ENCODE peak calls at places on chromosome X, in ten cellular contexts. One of them, this sample, is unnamed.

GRCh38 chrX:78024349-78025108 is 55.1 kb upstream of the PGAM4 start:
- DNase-seq in esophagus squamous epithelium: no peak
- DNase-seq in GM12891: peak
- DNase-seq in uterus: no peak
- DNase-seq in stomach: peak
- DNase-seq in tibial nerve: no peak
- DNase-seq in A549: peak
- DNase-seq in endothelial cell of umbilical vein: peak
- DNase-seq in body of pancreas: peak
- DNase-seq in adrenal gland: no peak
- DNase-seq in this sample: peak

GRCh38 chrX:113058634-113059033 is 218.0 kb upstream of the AMOT start:
- DNase-seq in GM12891: no peak
- DNase-seq in stomach: no peak
- DNase-seq in body of pancreas: no peak
- DNase-seq in esophagus squamous epithelium: no peak
- DNase-seq in endothelial cell of umbilical vein: no peak
- DNase-seq in adrenal gland: no peak
- DNase-seq in tibial nerve: no peak
- DNase-seq in uterus: no peak
- DNase-seq in A549: no peak
- DNase-seq in this sample: no peak

GRCh38 chrX:100494570-100494969 is 84.5 kb upstream of the PCDH19 start:
- DNase-seq in endothelial cell of umbilical vein: no peak
- DNase-seq in stomach: no peak
- DNase-seq in GM12891: no peak
- DNase-seq in body of pancreas: no peak
- DNase-seq in esophagus squamous epithelium: no peak
- DNase-seq in A549: no peak
- DNase-seq in uterus: no peak
- DNase-seq in tibial nerve: no peak
- DNase-seq in adrenal gland: no peak
- DNase-seq in this sample: no peak

GRCh38 chrX:119762718-119763117 is 4.3 kb downstream of the SOWAHD start:
- DNase-seq in GM12891: no peak
- DNase-seq in endothelial cell of umbilical vein: no peak
- DNase-seq in adrenal gland: no peak
- DNase-seq in tibial nerve: no peak
- DNase-seq in body of pancreas: no peak
- DNase-seq in A549: no peak
- DNase-seq in stomach: no peak
- DNase-seq in uterus: no peak
- DNase-seq in esophagus squamous epithelium: no peak
- DNase-seq in this sample: no peak

GRCh38 chrX:12819231-12819630 is 28.0 kb downstream of the PRPS2 start:
- DNase-seq in endothelial cell of umbilical vein: no peak
- DNase-seq in tibial nerve: no peak
- DNase-seq in stomach: no peak
- DNase-seq in esophagus squamous epithelium: no peak
- DNase-seq in GM12891: no peak
- DNase-seq in adrenal gland: no peak
- DNase-seq in uterus: no peak
- DNase-seq in A549: no peak
- DNase-seq in body of pancreas: no peak
- DNase-seq in this sample: no peak

GRCh38 chrX:97547873-97548578 is 664.3 kb downstream of the RPA4 start:
- DNase-seq in body of pancreas: no peak
- DNase-seq in tibial nerve: no peak
- DNase-seq in GM12891: no peak
- DNase-seq in A549: no peak
- DNase-seq in adrenal gland: no peak
- DNase-seq in esophagus squamous epithelium: no peak
- DNase-seq in uterus: no peak
- DNase-seq in endothelial cell of umbilical vein: peak
- DNase-seq in stomach: no peak
- DNase-seq in this sample: no peak

GRCh38 chrX:118520206-118520857 is 24.7 kb downstream of the DOCK11 start:
- DNase-seq in GM12891: no peak
- DNase-seq in esophagus squamous epithelium: no peak
- DNase-seq in A549: no peak
- DNase-seq in endothelial cell of umbilical vein: no peak
- DNase-seq in uterus: no peak
- DNase-seq in body of pancreas: no peak
- DNase-seq in adrenal gland: no peak
- DNase-seq in tibial nerve: no peak
- DNase-seq in stomach: no peak
- DNase-seq in this sample: no peak

GRCh38 chrX:69616520-69617203 is 749 bp downstream of the EDA start:
- DNase-seq in body of pancreas: peak
- DNase-seq in stomach: peak
- DNase-seq in esophagus squamous epithelium: no peak
- DNase-seq in GM12891: no peak
- DNase-seq in uterus: peak
- DNase-seq in tibial nerve: no peak
- DNase-seq in A549: no peak
- DNase-seq in endothelial cell of umbilical vein: peak
- DNase-seq in adrenal gland: peak
- DNase-seq in this sample: no peak

GRCh38 chrX:139692908-139693307 is 15.1 kb downstream of the MCF2 start:
- DNase-seq in GM12891: no peak
- DNase-seq in tibial nerve: no peak
- DNase-seq in adrenal gland: no peak
- DNase-seq in A549: no peak
- DNase-seq in endothelial cell of umbilical vein: no peak
- DNase-seq in stomach: no peak
- DNase-seq in uterus: no peak
- DNase-seq in body of pancreas: no peak
- DNase-seq in esophagus squamous epithelium: no peak
- DNase-seq in this sample: no peak

GRCh38 chrX:41265615-41266014 is 68.3 kb upstream of the DDX3X start:
- DNase-seq in uterus: peak
- DNase-seq in esophagus squamous epithelium: no peak
- DNase-seq in A549: peak
- DNase-seq in body of pancreas: peak
- DNase-seq in adrenal gland: no peak
- DNase-seq in GM12891: no peak
- DNase-seq in stomach: no peak
- DNase-seq in tibial nerve: no peak
- DNase-seq in endothelial cell of umbilical vein: no peak
- DNase-seq in this sample: no peak

GRCh38 chrX:140712413-140713173 is 3.0 kb downstream of the LINC00632 start:
- DNase-seq in adrenal gland: peak
- DNase-seq in endothelial cell of umbilical vein: no peak
- DNase-seq in stomach: peak
- DNase-seq in esophagus squamous epithelium: no peak
- DNase-seq in GM12891: no peak
- DNase-seq in tibial nerve: peak
- DNase-seq in body of pancreas: peak
- DNase-seq in A549: peak
- DNase-seq in uterus: peak
- DNase-seq in this sample: peak

GRCh38 chrX:150759568-150760416 is 66.6 kb downstream of the MTMR1 start:
- DNase-seq in body of pancreas: no peak
- DNase-seq in esophagus squamous epithelium: no peak
- DNase-seq in A549: no peak
- DNase-seq in uterus: no peak
- DNase-seq in tibial nerve: no peak
- DNase-seq in endothelial cell of umbilical vein: no peak
- DNase-seq in GM12891: no peak
- DNase-seq in stomach: no peak
- DNase-seq in adrenal gland: no peak
- DNase-seq in this sample: no peak

GRCh38 chrX:112687189-112687691 is 7.5 kb upstream of the LHFPL1 start:
- DNase-seq in endothelial cell of umbilical vein: no peak
- DNase-seq in adrenal gland: no peak
- DNase-seq in tibial nerve: no peak
- DNase-seq in stomach: no peak
- DNase-seq in A549: no peak
- DNase-seq in uterus: no peak
- DNase-seq in GM12891: no peak
- DNase-seq in body of pancreas: no peak
- DNase-seq in esophagus squamous epithelium: no peak
- DNase-seq in this sample: no peak

GRCh38 chrX:129959493-129959832 is 23.0 kb upstream of the BCORL1 start:
- DNase-seq in A549: no peak
- DNase-seq in adrenal gland: no peak
- DNase-seq in uterus: no peak
- DNase-seq in stomach: no peak
- DNase-seq in GM12891: no peak
- DNase-seq in tibial nerve: no peak
- DNase-seq in body of pancreas: no peak
- DNase-seq in esophagus squamous epithelium: no peak
- DNase-seq in endothelial cell of umbilical vein: no peak
- DNase-seq in this sample: no peak

GRCh38 chrX:112211459-112211858 is 128.9 kb upstream of the TRPC5 start:
- DNase-seq in esophagus squamous epithelium: no peak
- DNase-seq in tibial nerve: no peak
- DNase-seq in stomach: no peak
- DNase-seq in adrenal gland: no peak
- DNase-seq in GM12891: no peak
- DNase-seq in uterus: no peak
- DNase-seq in body of pancreas: no peak
- DNase-seq in A549: no peak
- DNase-seq in endothelial cell of umbilical vein: no peak
- DNase-seq in this sample: no peak

GRCh38 chrX:52839137-52839536 is 28.1 kb downstream of the XAGE5 start:
- DNase-seq in adrenal gland: no peak
- DNase-seq in A549: peak
- DNase-seq in tibial nerve: no peak
- DNase-seq in esophagus squamous epithelium: no peak
- DNase-seq in body of pancreas: no peak
- DNase-seq in GM12891: no peak
- DNase-seq in endothelial cell of umbilical vein: no peak
- DNase-seq in stomach: no peak
- DNase-seq in uterus: no peak
- DNase-seq in this sample: no peak

GRCh38 chrX:71365356-71365875 is 741 bp upstream of the TAF1 start:
- DNase-seq in GM12891: no peak
- DNase-seq in stomach: no peak
- DNase-seq in body of pancreas: no peak
- DNase-seq in tibial nerve: no peak
- DNase-seq in endothelial cell of umbilical vein: no peak
- DNase-seq in esophagus squamous epithelium: no peak
- DNase-seq in A549: no peak
- DNase-seq in adrenal gland: peak
- DNase-seq in uterus: no peak
- DNase-seq in this sample: no peak
- TF ChIP-seq POLR2A in GM12891: peak
- TF ChIP-seq POLR2A in stomach: peak
- TF ChIP-seq POLR2A in body of pancreas: no peak
- TF ChIP-seq POLR2A in tibial nerve: no peak
- TF ChIP-seq POLR2A in endothelial cell of umbilical vein: no peak
- TF ChIP-seq POLR2A in esophagus squamous epithelium: no peak
- TF ChIP-seq POLR2A in A549: no peak
- TF ChIP-seq POLR2A in adrenal gland: no peak
- TF ChIP-seq POLR2A in uterus: no peak
- TF ChIP-seq POLR2A in this sample: no peak

DNA sequence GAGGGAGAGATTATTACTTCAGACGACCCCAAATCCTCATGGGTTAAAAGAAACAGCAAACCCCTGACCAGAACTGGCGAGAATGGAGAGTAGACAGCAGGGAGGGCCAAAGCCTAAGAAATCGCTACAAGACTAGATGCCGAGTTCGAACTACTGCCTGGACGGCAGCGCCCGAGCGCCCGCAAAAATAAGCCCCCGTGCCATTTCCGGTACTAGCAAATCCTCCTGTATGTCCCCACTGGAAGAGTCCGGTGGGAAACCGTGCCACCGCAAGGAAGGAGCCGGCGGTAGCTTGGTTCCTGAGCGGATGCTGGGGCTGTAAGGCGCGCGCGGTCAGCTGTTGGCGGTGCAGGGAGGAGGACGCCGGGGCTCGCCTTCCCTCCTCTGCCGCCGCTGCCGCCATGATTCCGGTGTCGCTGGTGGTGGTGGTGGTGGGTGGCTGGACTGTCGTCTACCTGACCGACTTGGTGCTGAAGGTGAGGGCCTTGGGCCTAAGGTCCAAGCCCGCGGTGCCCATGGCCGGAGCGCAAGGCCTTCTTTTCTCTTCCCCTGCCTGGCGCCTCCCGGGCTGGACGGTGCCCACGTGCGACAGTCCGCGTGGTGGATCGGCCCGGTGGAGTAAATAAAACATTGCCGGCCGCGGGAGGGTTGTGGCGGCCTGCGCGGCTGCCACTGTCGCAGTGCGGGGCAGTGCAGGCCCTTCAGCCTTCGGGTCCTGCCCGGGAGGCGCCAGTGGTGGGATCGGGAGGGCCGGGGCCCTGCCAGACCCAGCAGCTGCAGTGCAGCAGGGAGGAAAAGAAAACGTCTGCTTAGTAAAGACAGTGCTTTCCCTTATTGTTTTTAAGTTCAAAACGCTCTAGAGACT is at the start of gene MBTPS2:
- DNase-seq in esophagus squamous epithelium: peak
- DNase-seq in tibial nerve: peak
- DNase-seq in GM12891: peak
- DNase-seq in body of pancreas: peak
- DNase-seq in stomach: peak
- DNase-seq in uterus: peak
- DNase-seq in adrenal gland: peak
- DNase-seq in endothelial cell of umbilical vein: peak
- DNase-seq in A549: peak
- DNase-seq in this sample: peak
- TF ChIP-seq POLR2A in esophagus squamous epithelium: no peak
- TF ChIP-seq POLR2A in tibial nerve: peak
- TF ChIP-seq POLR2A in GM12891: peak
- TF ChIP-seq POLR2A in body of pancreas: peak
- TF ChIP-seq POLR2A in stomach: no peak
- TF ChIP-seq POLR2A in uterus: no peak
- TF ChIP-seq POLR2A in adrenal gland: peak
- TF ChIP-seq POLR2A in endothelial cell of umbilical vein: peak
- TF ChIP-seq POLR2A in A549: peak
- TF ChIP-seq POLR2A in this sample: peak

GRCh38 chrX:155026727-155027508 is at the start of gene FUNDC2:
- DNase-seq in uterus: peak
- DNase-seq in body of pancreas: peak
- DNase-seq in tibial nerve: peak
- DNase-seq in endothelial cell of umbilical vein: peak
- DNase-seq in stomach: peak
- DNase-seq in GM12891: peak
- DNase-seq in A549: peak
- DNase-seq in adrenal gland: peak
- DNase-seq in esophagus squamous epithelium: peak
- DNase-seq in this sample: peak
- TF ChIP-seq POLR2A in uterus: peak
- TF ChIP-seq POLR2A in body of pancreas: peak
- TF ChIP-seq POLR2A in tibial nerve: peak
- TF ChIP-seq POLR2A in endothelial cell of umbilical vein: no peak
- TF ChIP-seq POLR2A in stomach: no peak
- TF ChIP-seq POLR2A in GM12891: peak
- TF ChIP-seq POLR2A in A549: peak
- TF ChIP-seq POLR2A in adrenal gland: peak
- TF ChIP-seq POLR2A in esophagus squamous epithelium: no peak
- TF ChIP-seq POLR2A in this sample: peak

GRCh38 chrX:131741103-131741581 is 197.3 kb downstream of the OR13H1 start:
- DNase-seq in tibial nerve: no peak
- DNase-seq in esophagus squamous epithelium: peak
- DNase-seq in adrenal gland: peak
- DNase-seq in stomach: peak
- DNase-seq in uterus: peak
- DNase-seq in body of pancreas: no peak
- DNase-seq in A549: peak
- DNase-seq in GM12891: no peak
- DNase-seq in endothelial cell of umbilical vein: no peak
- DNase-seq in this sample: no peak
- TF ChIP-seq POLR2A in tibial nerve: no peak
- TF ChIP-seq POLR2A in esophagus squamous epithelium: no peak
- TF ChIP-seq POLR2A in adrenal gland: no peak
- TF ChIP-seq POLR2A in stomach: no peak
- TF ChIP-seq POLR2A in uterus: no peak
- TF ChIP-seq POLR2A in body of pancreas: no peak
- TF ChIP-seq POLR2A in A549: no peak
- TF ChIP-seq POLR2A in GM12891: no peak
- TF ChIP-seq POLR2A in endothelial cell of umbilical vein: no peak
- TF ChIP-seq POLR2A in this sample: no peak

GRCh38 chrX:115968436-115969252 is 201.9 kb upstream of the AGTR2 start:
- DNase-seq in GM12891: no peak
- DNase-seq in endothelial cell of umbilical vein: peak
- DNase-seq in body of pancreas: peak
- DNase-seq in tibial nerve: no peak
- DNase-seq in uterus: peak
- DNase-seq in stomach: no peak
- DNase-seq in A549: peak
- DNase-seq in adrenal gland: no peak
- DNase-seq in esophagus squamous epithelium: no peak
- DNase-seq in this sample: peak
- TF ChIP-seq POLR2A in GM12891: no peak
- TF ChIP-seq POLR2A in endothelial cell of umbilical vein: no peak
- TF ChIP-seq POLR2A in body of pancreas: no peak
- TF ChIP-seq POLR2A in tibial nerve: no peak
- TF ChIP-seq POLR2A in uterus: no peak
- TF ChIP-seq POLR2A in stomach: no peak
- TF ChIP-seq POLR2A in A549: peak
- TF ChIP-seq POLR2A in adrenal gland: no peak
- TF ChIP-seq POLR2A in esophagus squamous epithelium: no peak
- TF ChIP-seq POLR2A in this sample: peak